ENCODE peak calls at places on chromosomes 6 and 20, in nine cellular contexts. One of them, this sample, is unnamed.

GRCh38 chr6:52400316-52401041 is 19.7 kb upstream of the EFHC1 start:
- DNase-seq in WERI-Rb-1: no peak
- DNase-seq in cardiac fibroblast: no peak
- DNase-seq in stomach: no peak
- DNase-seq in lung: no peak
- DNase-seq in upper lobe of right lung: no peak
- DNase-seq in fibroblast of mammary gland: no peak
- DNase-seq in CD8-positive, alpha-beta memory T cell: peak
- DNase-seq in CD4-positive, alpha-beta memory T cell: no peak
- DNase-seq in this sample: no peak

GRCh38 chr20:46423882-46424482 is 17.6 kb upstream of the ELMO2 start:
- DNase-seq in upper lobe of right lung: no peak
- DNase-seq in WERI-Rb-1: no peak
- DNase-seq in stomach: no peak
- DNase-seq in lung: no peak
- DNase-seq in CD8-positive, alpha-beta memory T cell: no peak
- DNase-seq in cardiac fibroblast: peak
- DNase-seq in fibroblast of mammary gland: no peak
- DNase-seq in CD4-positive, alpha-beta memory T cell: no peak
- DNase-seq in this sample: no peak

GRCh38 chr20:16106191-16106849 is 466.9 kb downstream of the KIF16B start:
- DNase-seq in fibroblast of mammary gland: peak
- DNase-seq in WERI-Rb-1: no peak
- DNase-seq in CD4-positive, alpha-beta memory T cell: no peak
- DNase-seq in CD8-positive, alpha-beta memory T cell: no peak
- DNase-seq in lung: no peak
- DNase-seq in stomach: no peak
- DNase-seq in cardiac fibroblast: no peak
- DNase-seq in upper lobe of right lung: no peak
- DNase-seq in this sample: no peak

GRCh38 chr6:89385156-89385667 is 26.9 kb downstream of the RRAGD start:
- DNase-seq in stomach: no peak
- DNase-seq in upper lobe of right lung: no peak
- DNase-seq in WERI-Rb-1: peak
- DNase-seq in fibroblast of mammary gland: peak
- DNase-seq in CD4-positive, alpha-beta memory T cell: no peak
- DNase-seq in lung: no peak
- DNase-seq in cardiac fibroblast: peak
- DNase-seq in CD8-positive, alpha-beta memory T cell: no peak
- DNase-seq in this sample: no peak

GRCh38 chr20:52439385-52439784 is 247.8 kb upstream of the ZFP64 start:
- DNase-seq in CD8-positive, alpha-beta memory T cell: no peak
- DNase-seq in WERI-Rb-1: no peak
- DNase-seq in CD4-positive, alpha-beta memory T cell: no peak
- DNase-seq in fibroblast of mammary gland: no peak
- DNase-seq in stomach: no peak
- DNase-seq in lung: no peak
- DNase-seq in upper lobe of right lung: no peak
- DNase-seq in cardiac fibroblast: no peak
- DNase-seq in this sample: no peak

GRCh38 chr6:69338431-69339162 is 458.2 kb downstream of the LMBRD1 start:
- DNase-seq in CD8-positive, alpha-beta memory T cell: no peak
- DNase-seq in lung: no peak
- DNase-seq in upper lobe of right lung: no peak
- DNase-seq in stomach: no peak
- DNase-seq in cardiac fibroblast: no peak
- DNase-seq in CD4-positive, alpha-beta memory T cell: no peak
- DNase-seq in WERI-Rb-1: no peak
- DNase-seq in fibroblast of mammary gland: no peak
- DNase-seq in this sample: no peak

GRCh38 chr20:39874049-39874893 is 814.8 kb downstream of the MAFB start:
- DNase-seq in cardiac fibroblast: peak
- DNase-seq in WERI-Rb-1: peak
- DNase-seq in CD4-positive, alpha-beta memory T cell: no peak
- DNase-seq in stomach: peak
- DNase-seq in upper lobe of right lung: peak
- DNase-seq in lung: peak
- DNase-seq in CD8-positive, alpha-beta memory T cell: no peak
- DNase-seq in fibroblast of mammary gland: peak
- DNase-seq in this sample: peak

GRCh38 chr6:154410619-154411044 is 54.0 kb upstream of the IPCEF1 start:
- DNase-seq in CD4-positive, alpha-beta memory T cell: no peak
- DNase-seq in lung: peak
- DNase-seq in fibroblast of mammary gland: peak
- DNase-seq in WERI-Rb-1: no peak
- DNase-seq in upper lobe of right lung: no peak
- DNase-seq in stomach: no peak
- DNase-seq in CD8-positive, alpha-beta memory T cell: no peak
- DNase-seq in cardiac fibroblast: peak
- DNase-seq in this sample: no peak

GRCh38 chr6:122845916-122846632 is 57.0 kb downstream of the SMPDL3A start:
- DNase-seq in upper lobe of right lung: no peak
- DNase-seq in CD8-positive, alpha-beta memory T cell: no peak
- DNase-seq in WERI-Rb-1: no peak
- DNase-seq in fibroblast of mammary gland: peak
- DNase-seq in lung: no peak
- DNase-seq in cardiac fibroblast: peak
- DNase-seq in stomach: no peak
- DNase-seq in CD4-positive, alpha-beta memory T cell: no peak
- DNase-seq in this sample: no peak

GRCh38 chr6:45920819-45921511 is 94.7 kb downstream of the CLIC5 start:
- DNase-seq in cardiac fibroblast: peak
- DNase-seq in stomach: no peak
- DNase-seq in lung: no peak
- DNase-seq in WERI-Rb-1: no peak
- DNase-seq in CD4-positive, alpha-beta memory T cell: no peak
- DNase-seq in fibroblast of mammary gland: no peak
- DNase-seq in upper lobe of right lung: no peak
- DNase-seq in CD8-positive, alpha-beta memory T cell: no peak
- DNase-seq in this sample: peak

GRCh38 chr6:163419413-163420314 is 5.1 kb downstream of the QKI start:
- DNase-seq in WERI-Rb-1: no peak
- DNase-seq in cardiac fibroblast: peak
- DNase-seq in fibroblast of mammary gland: peak
- DNase-seq in stomach: no peak
- DNase-seq in lung: no peak
- DNase-seq in upper lobe of right lung: no peak
- DNase-seq in CD8-positive, alpha-beta memory T cell: no peak
- DNase-seq in CD4-positive, alpha-beta memory T cell: no peak
- DNase-seq in this sample: no peak
- H3K4me3 ChIP-seq in WERI-Rb-1: no peak
- H3K4me3 ChIP-seq in cardiac fibroblast: no peak
- H3K4me3 ChIP-seq in fibroblast of mammary gland: peak
- H3K4me3 ChIP-seq in stomach: peak
- H3K4me3 ChIP-seq in lung: no peak
- H3K4me3 ChIP-seq in upper lobe of right lung: peak
- H3K4me3 ChIP-seq in CD8-positive, alpha-beta memory T cell: no peak
- H3K4me3 ChIP-seq in CD4-positive, alpha-beta memory T cell: no peak
- H3K4me3 ChIP-seq in this sample: no peak

GRCh38 chr6:167116838-167117228 is 6.1 kb upstream of the CCR6 start:
- DNase-seq in CD4-positive, alpha-beta memory T cell: no peak
- DNase-seq in fibroblast of mammary gland: no peak
- DNase-seq in stomach: no peak
- DNase-seq in upper lobe of right lung: no peak
- DNase-seq in WERI-Rb-1: no peak
- DNase-seq in cardiac fibroblast: no peak
- DNase-seq in lung: no peak
- DNase-seq in CD8-positive, alpha-beta memory T cell: no peak
- DNase-seq in this sample: no peak
- H3K4me3 ChIP-seq in CD4-positive, alpha-beta memory T cell: no peak
- H3K4me3 ChIP-seq in fibroblast of mammary gland: no peak
- H3K4me3 ChIP-seq in stomach: no peak
- H3K4me3 ChIP-seq in upper lobe of right lung: no peak
- H3K4me3 ChIP-seq in WERI-Rb-1: no peak
- H3K4me3 ChIP-seq in cardiac fibroblast: no peak
- H3K4me3 ChIP-seq in lung: no peak
- H3K4me3 ChIP-seq in CD8-positive, alpha-beta memory T cell: no peak
- H3K4me3 ChIP-seq in this sample: no peak

DNA sequence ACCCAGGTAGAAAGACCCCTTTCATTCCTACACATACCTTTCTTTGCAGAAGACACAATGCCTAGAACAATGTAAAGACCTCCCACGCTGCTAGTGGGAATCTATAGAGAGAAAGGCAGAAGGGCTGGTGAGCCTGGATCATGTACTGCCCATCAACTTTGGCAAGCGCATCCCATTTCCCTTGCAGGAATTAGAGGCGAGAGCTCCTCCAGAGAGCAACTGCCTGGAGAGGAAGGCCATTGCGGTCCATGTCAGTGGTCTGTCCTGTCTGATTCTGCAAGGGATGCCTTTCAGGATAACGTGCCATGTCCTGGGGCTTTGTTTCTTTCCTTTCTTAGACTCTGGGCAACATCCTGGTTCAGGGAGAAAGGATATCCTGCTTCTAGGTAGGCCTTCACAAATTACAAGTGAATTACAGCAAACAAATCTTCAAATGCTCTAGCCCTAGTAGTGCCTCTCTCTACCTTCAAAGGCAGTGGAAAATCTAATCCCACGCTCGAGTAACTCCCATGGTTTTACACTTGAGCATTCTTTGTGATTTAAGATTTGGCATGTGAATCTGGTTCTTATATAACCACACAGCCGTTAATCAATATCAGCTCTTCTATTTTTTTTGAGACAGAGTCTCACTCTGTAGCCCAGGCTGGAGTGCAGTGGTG is 38.5 kb downstream of the GCNT2 start:
- DNase-seq in cardiac fibroblast: no peak
- DNase-seq in fibroblast of mammary gland: no peak
- DNase-seq in WERI-Rb-1: no peak
- DNase-seq in stomach: no peak
- DNase-seq in lung: no peak
- DNase-seq in CD4-positive, alpha-beta memory T cell: no peak
- DNase-seq in CD8-positive, alpha-beta memory T cell: no peak
- DNase-seq in upper lobe of right lung: no peak
- DNase-seq in this sample: no peak
- H3K4me3 ChIP-seq in cardiac fibroblast: no peak
- H3K4me3 ChIP-seq in fibroblast of mammary gland: no peak
- H3K4me3 ChIP-seq in WERI-Rb-1: no peak
- H3K4me3 ChIP-seq in stomach: peak
- H3K4me3 ChIP-seq in lung: no peak
- H3K4me3 ChIP-seq in CD4-positive, alpha-beta memory T cell: no peak
- H3K4me3 ChIP-seq in CD8-positive, alpha-beta memory T cell: no peak
- H3K4me3 ChIP-seq in upper lobe of right lung: no peak
- H3K4me3 ChIP-seq in this sample: no peak

GRCh38 chr6:170294813-170295518 is 4.1 kb upstream of the DLL1 start:
- DNase-seq in upper lobe of right lung: no peak
- DNase-seq in stomach: no peak
- DNase-seq in WERI-Rb-1: no peak
- DNase-seq in lung: no peak
- DNase-seq in cardiac fibroblast: no peak
- DNase-seq in CD8-positive, alpha-beta memory T cell: no peak
- DNase-seq in CD4-positive, alpha-beta memory T cell: no peak
- DNase-seq in fibroblast of mammary gland: no peak
- DNase-seq in this sample: no peak
- H3K4me3 ChIP-seq in upper lobe of right lung: peak
- H3K4me3 ChIP-seq in stomach: peak
- H3K4me3 ChIP-seq in WERI-Rb-1: peak
- H3K4me3 ChIP-seq in lung: no peak
- H3K4me3 ChIP-seq in cardiac fibroblast: no peak
- H3K4me3 ChIP-seq in CD8-positive, alpha-beta memory T cell: peak
- H3K4me3 ChIP-seq in CD4-positive, alpha-beta memory T cell: no peak
- H3K4me3 ChIP-seq in fibroblast of mammary gland: no peak
- H3K4me3 ChIP-seq in this sample: peak

This sample was measured in GM12864.